ENCODE peak calls at places on chromosomes 4 and X, in four cellular contexts. D is uterus, L is lung, E is cardiac muscle cell. U is an unnamed sample.

GRCh38 chrX:86946569-86946968 is 571.0 kb upstream of the KLHL4 start:
- DNase-seq in L (no peak), D (no peak), E (peak), U (no peak)

GRCh38 chr4:74366367-74366891 is 1.5 kb downstream of the EREG start:
- DNase-seq in D (no peak), E (peak), L (no peak), U (no peak)

GRCh38 chr4:7169134-7169533 is 23.2 kb upstream of the SORCS2 start:
- DNase-seq in E (no peak), D (no peak), L (no peak), U (no peak)

GRCh38 chr4:10108818-10109783 is 7.5 kb downstream of the WDR1 start:
- DNase-seq in L (no peak), E (peak), D (peak), U (no peak)

GRCh38 chrX:22155126-22155525 is 117.6 kb upstream of the CBLL2 start:
- DNase-seq in E (no peak), L (no peak), D (no peak), U (no peak)

GRCh38 chrX:109218761-109219160 is 263.1 kb downstream of the GUCY2F start:
- DNase-seq in L (no peak), E (no peak), D (no peak), U (no peak)

GRCh38 chr4:159268607-159269006 is 165.7 kb downstream of the RAPGEF2 start:
- DNase-seq in L (no peak), E (no peak), D (no peak), U (no peak)

GRCh38 chrX:7706032-7706431 is 136.9 kb upstream of the VCX start:
- DNase-seq in L (no peak), E (no peak), D (no peak), U (no peak)

GRCh38 chr4:155807021-155807420 is 48.2 kb downstream of the GUCY1B1 start:
- DNase-seq in D (no peak), L (no peak), E (peak), U (no peak)

GRCh38 chr4:36196145-36196925 is 48.0 kb downstream of the ARAP2 start:
- DNase-seq in E (no peak), L (no peak), D (no peak), U (no peak)

GRCh38 chr4:88158360-88159136 is at the start of gene ABCG2:
- DNase-seq in D (peak), E (peak), L (no peak), U (no peak)

GRCh38 chrX:133668225-133668931 is 253.1 kb upstream of the GPC4 start:
- DNase-seq in D (no peak), E (no peak), L (no peak), U (no peak)

GRCh38 chr4:41146716-41147506 is 67.4 kb downstream of the APBB2 start:
- DNase-seq in L (no peak), D (peak), E (peak), U (no peak)

GRCh38 chr4:182103614-182104319 is 139.4 kb upstream of the TENM3 start:
- DNase-seq in D (no peak), L (no peak), E (no peak), U (no peak)

GRCh38 chrX:69323786-69324720 is 158.8 kb upstream of the PJA1 start:
- DNase-seq in D (no peak), E (no peak), L (no peak), U (no peak)

GRCh38 chr4:70603856-70604255 is 11.8 kb downstream of the AMBN start:
- DNase-seq in D (no peak), L (no peak), E (peak), U (no peak)

GRCh38 chr4:117064297-117064696 is 21.1 kb downstream of the TRAM1L1 start:
- DNase-seq in E (no peak), D (no peak), L (no peak), U (no peak)

GRCh38 chr4:3605491-3605890 is 73.3 kb upstream of the LRPAP1 start:
- DNase-seq in D (no peak), L (no peak), E (no peak), U (no peak)

GRCh38 chrX:41561045-41561444 is 113.9 kb downstream of the NYX start:
- DNase-seq in E (peak), D (peak), L (no peak), U (no peak)

GRCh38 chr4:153759407-153760226 is at the start of gene RNF175:
- DNase-seq in E (peak), D (no peak), L (no peak), U (no peak)

GRCh38 chrX:100447563-100448397 is 37.7 kb upstream of the PCDH19 start:
- DNase-seq in L (peak), D (peak), E (peak), U (no peak)

DNA sequence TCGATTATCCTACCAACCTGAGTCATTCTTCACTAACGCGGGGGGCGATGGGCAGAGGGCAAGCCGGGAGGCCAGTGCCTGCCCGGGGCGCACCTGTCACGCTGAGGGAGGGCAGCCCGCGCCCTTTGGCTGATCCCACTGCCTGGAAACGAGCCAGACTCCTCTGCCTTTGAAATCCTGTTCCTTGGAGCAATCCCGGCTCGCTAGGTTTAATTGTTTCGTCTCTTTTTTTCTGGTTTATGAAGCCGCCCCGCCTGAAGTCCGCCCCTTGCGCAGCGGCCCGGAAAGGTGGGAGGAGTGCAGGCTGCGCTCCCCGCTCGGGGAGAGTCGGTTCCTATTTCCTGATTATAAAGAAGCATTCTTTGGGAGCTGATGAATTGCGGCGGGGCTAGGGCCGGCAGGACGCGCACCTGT is 484.2 kb downstream of the BCOR start:
- DNase-seq in L (no peak), D (peak), E (peak), U (no peak)
- H3K4me3 ChIP-seq in L (no peak), D (peak), E (peak), U (peak)

GRCh38 chrX:25721564-25721963 is 416.6 kb upstream of the MAGEB18 start:
- DNase-seq in D (no peak), L (no peak), E (peak), U (no peak)

GRCh38 chrX:25726539-25726938 is 411.6 kb upstream of the MAGEB18 start:
- DNase-seq in D (no peak), E (no peak), L (no peak), U (no peak)
- TF ChIP-seq CTCF in D (no peak), E (no peak), L (no peak), U (no peak)

GRCh38 chr4:76977113-76977512 is 27.6 kb downstream of the SEPTIN11 start:
- DNase-seq in D (no peak), E (no peak), L (no peak), U (no peak)

GRCh38 chr4:76974150-76974549 is 24.6 kb downstream of the SEPTIN11 start:
- DNase-seq in E (no peak), D (no peak), L (no peak), U (no peak)

GRCh38 chr4:76979236-76979635 is 29.7 kb downstream of the SEPTIN11 start:
- DNase-seq in L (no peak), D (no peak), E (no peak), U (no peak)

GRCh38 chr4:76980280-76980679 is 30.7 kb downstream of the SEPTIN11 start:
- DNase-seq in D (no peak), L (no peak), E (no peak), U (no peak)

GRCh38 chr4:76977731-76978350 is 28.3 kb downstream of the SEPTIN11 start:
- DNase-seq in L (no peak), D (no peak), E (peak), U (no peak)
- H3K4me3 ChIP-seq in L (no peak), D (no peak), E (no peak), U (no peak)

GRCh38 chr4:173311368-173311767 is 22.8 kb downstream of the HMGB2 start:
- DNase-seq in L (no peak), D (no peak), E (no peak), U (no peak)

GRCh38 chr4:173317003-173317402 is 17.2 kb downstream of the HMGB2 start:
- DNase-seq in L (no peak), D (no peak), E (peak), U (no peak)

GRCh38 chr4:173318648-173319211 is 15.4 kb downstream of the HMGB2 start:
- DNase-seq in L (no peak), D (no peak), E (peak), U (no peak)

GRCh38 chr4:173316060-173316459 is 18.1 kb downstream of the HMGB2 start:
- DNase-seq in D (no peak), L (no peak), E (no peak), U (no peak)

GRCh38 chr4:173314715-173315114 is 19.4 kb downstream of the HMGB2 start:
- DNase-seq in D (no peak), L (no peak), E (no peak), U (no peak)
- TF ChIP-seq CTCF in D (no peak), L (no peak), E (no peak), U (no peak)

GRCh38 chrX:102765794-102766193 is 45.3 kb downstream of the GPRASP3 start:
- DNase-seq in L (no peak), E (peak), D (peak), U (no peak)
- H3K4me3 ChIP-seq in L (no peak), E (no peak), D (no peak), U (no peak)

DNA sequence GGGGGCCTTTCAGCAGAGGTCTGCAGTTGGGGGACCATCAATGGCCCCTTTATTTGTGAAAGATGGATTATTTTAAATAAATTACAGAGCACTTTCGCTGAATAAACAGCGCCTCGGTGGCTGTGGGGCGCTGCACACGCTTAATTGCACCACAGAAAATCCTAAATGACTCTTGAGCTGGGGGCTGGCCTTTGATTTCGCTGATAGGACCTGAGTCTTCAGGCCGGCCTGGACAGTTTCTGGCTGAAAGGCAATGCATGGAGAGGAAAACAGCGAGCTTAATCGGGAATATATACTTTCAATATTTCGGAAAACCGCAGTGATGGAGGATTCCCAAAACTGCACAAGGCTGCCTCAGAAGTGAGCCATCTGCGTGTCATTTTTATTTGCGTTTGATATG is 340.9 kb downstream of the RAB28 start:
- DNase-seq in E (no peak), L (no peak), D (no peak), U (no peak)
- TF ChIP-seq CTCF in E (no peak), L (no peak), D (no peak), U (no peak)

U was measured in vagina.